ENCODE peak calls at places on chromosomes 16 and 17, in seven cellular contexts. R, O, A, U, G, S and Y are unnamed samples.

GRCh38 chr17:27315796-27316465 is 22.0 kb downstream of the WSB1 start:
- DNase-seq in R (no peak), O (no peak), A (no peak), U (no peak), G (no peak), S (no peak), Y (no peak)

GRCh38 chr16:2035431-2036199 is 8.9 kb downstream of the NHERF2 start:
- DNase-seq in R (no peak), O (peak), A (peak), U (no peak), G (no peak), S (no peak), Y (no peak)

GRCh38 chr17:77019955-77020379 is 120.8 kb upstream of the SEC14L1 start:
- DNase-seq in R (peak), O (peak), A (no peak), U (peak), G (no peak), S (no peak), Y (no peak)

GRCh38 chr17:8868529-8868951 is 1.1 kb upstream of the PIK3R6 start:
- DNase-seq in R (no peak), O (no peak), A (no peak), U (no peak), G (no peak), S (no peak), Y (no peak)

GRCh38 chr17:80498242-80498919 is 22.0 kb upstream of the NPTX1 start:
- DNase-seq in R (no peak), O (peak), A (no peak), U (no peak), G (no peak), S (no peak), Y (no peak)

GRCh38 chr17:80917716-80918560 is 73.7 kb upstream of the CHMP6 start:
- DNase-seq in R (no peak), O (no peak), A (peak), U (no peak), G (no peak), S (no peak), Y (no peak)

GRCh38 chr16:79639576-79640311 is 39.2 kb upstream of the MAF start:
- DNase-seq in R (no peak), O (no peak), A (no peak), U (no peak), G (no peak), S (no peak), Y (no peak)

GRCh38 chr16:83588070-83588469 is 219.7 kb upstream of the HSBP1 start:
- DNase-seq in R (no peak), O (no peak), A (no peak), U (no peak), G (no peak), S (no peak), Y (no peak)

GRCh38 chr17:28536532-28537218 is 15.7 kb downstream of the UNC119 start:
- DNase-seq in R (no peak), O (no peak), A (no peak), U (no peak), G (no peak), S (no peak), Y (no peak)

GRCh38 chr16:4677994-4678393 is 15.4 kb upstream of the NUDT16L1 start:
- DNase-seq in R (no peak), O (no peak), A (no peak), U (no peak), G (no peak), S (no peak), Y (no peak)

GRCh38 chr16:4677390-4677789 is 16.0 kb upstream of the NUDT16L1 start:
- DNase-seq in R (no peak), O (no peak), A (no peak), U (no peak), G (no peak), S (no peak), Y (no peak)

GRCh38 chr16:4674926-4675530 is 18.3 kb upstream of the NUDT16L1 start:
- DNase-seq in R (no peak), O (no peak), A (no peak), U (no peak), G (no peak), S (no peak), Y (no peak)

GRCh38 chr16:4676826-4677225 is 16.5 kb upstream of the NUDT16L1 start:
- DNase-seq in R (no peak), O (no peak), A (no peak), U (no peak), G (no peak), S (no peak), Y (no peak)

DNA sequence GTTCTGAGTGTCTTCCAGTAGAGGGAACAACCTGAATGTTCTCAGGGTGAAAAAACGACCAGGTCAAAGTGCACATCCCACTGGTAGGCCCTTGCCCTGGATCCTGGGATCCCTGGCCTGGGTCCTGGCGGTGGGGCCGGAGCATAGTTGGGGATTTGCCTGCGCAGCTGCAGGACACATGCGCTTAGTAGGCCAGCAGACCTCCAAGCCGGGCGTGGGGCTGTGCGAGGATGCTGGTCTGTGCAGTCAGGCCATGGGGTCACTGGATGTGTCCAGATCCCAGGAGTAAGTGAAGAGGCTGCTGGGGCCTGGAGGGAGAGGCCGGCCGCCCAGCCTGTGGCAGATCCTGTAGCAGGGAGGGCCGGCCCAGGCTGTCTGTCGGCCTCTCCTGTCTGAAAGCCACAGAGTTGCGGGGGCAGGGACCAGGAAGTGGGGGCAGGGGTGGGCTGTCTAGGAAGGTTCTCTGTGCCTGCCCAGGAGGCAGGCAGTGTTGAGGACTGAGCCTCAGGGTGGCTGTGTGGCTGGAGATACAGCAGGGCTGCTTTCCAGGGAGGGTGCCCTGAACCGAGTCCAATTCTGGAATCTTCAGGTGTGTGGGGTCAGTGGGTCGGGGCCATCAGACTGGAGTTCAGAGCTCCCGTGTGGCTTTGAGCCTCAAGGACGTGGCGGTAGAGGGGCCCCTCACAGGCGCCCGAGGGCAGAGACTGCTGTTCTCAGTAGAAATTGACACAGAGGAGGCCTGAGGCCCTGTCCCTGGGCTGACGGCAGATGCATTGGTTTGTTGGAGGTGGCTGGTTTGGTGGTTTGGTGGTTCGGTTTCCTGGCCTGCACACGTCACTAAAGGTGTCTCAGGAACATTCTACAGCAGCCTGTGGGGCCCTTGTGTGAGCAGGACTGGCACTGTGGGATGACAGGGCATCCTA is 17.2 kb upstream of the NUDT16L1 start:
- DNase-seq in R (no peak), O (peak), A (no peak), U (no peak), G (no peak), S (no peak), Y (no peak)
- TF ChIP-seq YY1 in R (no peak), O (no peak), A (no peak), U (no peak), G (no peak), S (no peak), Y (no peak)

DNA sequence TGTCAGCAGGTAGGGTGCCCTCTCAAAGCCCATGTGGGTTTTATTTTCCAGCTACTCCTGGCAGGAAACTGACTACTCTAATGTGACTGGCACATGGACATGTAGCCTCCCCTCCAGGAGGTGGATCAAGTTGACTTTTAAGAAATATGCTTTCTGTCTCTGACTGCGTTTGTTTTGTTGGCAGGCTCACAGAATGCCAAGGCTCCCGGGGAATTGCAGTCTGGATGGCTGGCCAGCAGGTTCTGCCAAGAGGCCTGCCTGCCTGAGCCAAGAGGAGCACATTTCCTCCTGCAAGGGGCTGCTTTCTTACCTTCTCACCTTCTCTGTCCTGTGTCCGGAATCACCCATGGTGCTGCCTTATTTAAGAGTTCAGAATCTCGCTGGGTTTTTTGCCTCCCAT is 217.3 kb upstream of the ERCC4 start:
- DNase-seq in R (no peak), O (no peak), A (no peak), U (no peak), G (no peak), S (no peak), Y (no peak)
- TF ChIP-seq YY1 in R (no peak), O (no peak), A (no peak), U (no peak), G (no peak), S (no peak), Y (no peak)

DNA sequence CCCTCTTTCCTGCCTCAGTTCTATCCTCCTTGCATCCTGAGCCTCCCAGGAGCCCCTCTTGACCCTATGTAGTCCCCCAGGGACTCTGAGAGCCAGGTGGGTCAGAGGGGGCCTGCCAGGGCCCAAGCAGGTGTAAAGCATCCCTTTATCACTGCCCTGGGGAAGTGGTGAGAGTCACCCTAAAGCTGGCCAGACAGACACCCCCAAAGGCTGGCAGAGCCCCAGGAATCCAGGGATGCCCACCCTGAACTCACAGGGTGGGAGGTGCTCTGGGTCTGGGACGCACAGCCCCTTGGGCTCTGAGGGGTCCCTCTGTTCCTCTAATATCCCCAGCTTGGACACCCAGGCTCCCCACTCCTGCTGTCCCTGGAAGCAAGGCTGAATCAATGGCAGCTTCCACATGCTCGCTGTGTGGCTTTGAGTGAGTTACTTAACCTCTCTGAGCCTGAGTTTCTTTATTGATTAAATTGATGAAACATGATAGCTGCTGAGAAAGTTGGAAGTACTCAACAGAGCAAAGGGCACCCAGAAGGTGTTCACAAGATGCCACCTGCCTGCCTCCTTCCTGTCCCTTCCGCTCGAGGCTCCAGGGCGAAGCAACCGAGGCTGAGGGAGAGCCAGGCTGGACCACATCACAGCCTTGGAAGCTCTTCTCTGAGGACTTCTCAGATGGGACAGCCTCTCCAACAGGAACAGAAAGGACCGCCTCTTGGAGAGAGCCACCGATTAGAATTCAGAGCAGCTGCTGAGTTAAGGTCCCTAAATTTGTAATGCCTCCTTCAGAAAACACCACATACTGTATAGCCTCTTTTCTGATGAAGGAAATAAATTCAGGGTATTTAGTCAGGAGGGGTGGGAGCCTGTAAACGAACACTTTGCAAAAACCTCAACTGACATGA is 67.1 kb upstream of the DOC2B start:
- DNase-seq in R (no peak), O (no peak), A (no peak), U (no peak), G (no peak), S (no peak), Y (no peak)
- TF ChIP-seq YY1 in R (no peak), O (no peak), A (no peak), U (no peak), G (no peak), S (no peak), Y (no peak)

GRCh38 chr17:49914096-49914490 is 54.9 kb upstream of the DLX4 start:
- DNase-seq in R (no peak), O (no peak), A (no peak), U (no peak), G (no peak), S (no peak), Y (no peak)
- TF ChIP-seq YY1 in R (no peak), O (no peak), A (no peak), U (no peak), G (no peak), S (no peak), Y (no peak)

GRCh38 chr16:67206838-67207115 is 7.8 kb downstream of the ELMO3 start:
- DNase-seq in R (no peak), O (no peak), A (no peak), U (no peak), G (no peak), S (no peak), Y (no peak)
- TF ChIP-seq YY1 in R (no peak), O (no peak), A (no peak), U (no peak), G (no peak), S (no peak), Y (no peak)

DNA sequence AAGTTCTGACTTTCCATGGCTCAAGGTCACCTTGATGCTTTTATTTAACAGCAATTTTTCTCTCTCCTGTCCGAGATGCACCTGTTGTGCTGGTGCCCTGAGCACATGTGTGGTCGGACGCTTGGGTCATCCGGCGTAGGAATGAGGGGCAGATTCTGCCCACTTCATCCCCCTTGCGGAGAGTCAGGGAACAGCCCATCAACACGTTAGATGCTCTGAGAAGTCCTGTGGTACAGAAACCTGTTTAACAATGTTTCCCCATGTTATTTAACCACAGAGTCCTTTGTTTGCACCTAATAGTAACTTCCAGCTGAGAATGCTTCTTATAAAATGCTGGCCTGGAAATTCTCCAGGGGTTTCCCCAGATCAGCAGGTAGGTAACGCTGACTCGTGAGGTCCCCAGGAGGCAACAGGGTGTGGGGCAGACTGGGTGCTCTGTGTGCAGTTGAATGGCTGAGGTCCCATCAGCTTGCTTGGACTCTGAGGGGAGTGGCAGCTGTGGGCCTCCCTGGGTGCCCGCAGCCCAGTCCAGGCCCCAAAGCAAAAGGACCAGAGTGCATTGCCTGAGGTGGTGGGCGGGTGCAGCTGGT is 17.8 kb downstream of the DOC2B start:
- DNase-seq in R (no peak), O (peak), A (no peak), U (no peak), G (no peak), S (no peak), Y (peak)
- TF ChIP-seq YY1 in R (no peak), O (no peak), A (no peak), U (no peak), G (no peak), S (no peak), Y (no peak)